ENCODE peak calls at places on chromosome 16, in six cellular contexts. O, W, Z, R, J and N are unnamed samples. For H3K9me3, the result is how much of the 10 kb centered on the place peaks cover.

GRCh38 chr16:10103096-10103495 is 79.1 kb downstream of the GRIN2A start:
- DNase-seq in J (no peak), Z (no peak), R (no peak), O (no peak), W (no peak), N (no peak)

GRCh38 chr16:86029131-86029741 is 130.3 kb downstream of the IRF8 start:
- DNase-seq in Z (no peak), W (peak), O (no peak), R (no peak), J (peak), N (no peak)

GRCh38 chr16:66026211-66026610 is 340.3 kb upstream of the CDH5 start:
- DNase-seq in Z (no peak), J (no peak), R (no peak), W (no peak), O (no peak), N (no peak)

GRCh38 chr16:89324056-89325010 is 106.8 kb downstream of the ZNF778 start:
- DNase-seq in J (no peak), W (no peak), O (no peak), Z (no peak), R (no peak), N (no peak)

GRCh38 chr16:27315333-27316037 is 1.7 kb downstream of the IL4R start:
- DNase-seq in W (peak), Z (peak), R (peak), J (peak), O (peak), N (peak)

GRCh38 chr16:13426279-13426678 is 493.7 kb upstream of the ERCC4 start:
- DNase-seq in W (no peak), R (no peak), O (no peak), J (no peak), Z (peak), N (no peak)

GRCh38 chr16:27235938-27236245 is 32.6 kb downstream of the KDM8 start:
- DNase-seq in R (no peak), W (no peak), O (no peak), Z (no peak), J (no peak), N (no peak)

GRCh38 chr16:397135-397661 is at the start of gene NME4:
- DNase-seq in R (no peak), W (no peak), O (no peak), Z (peak), J (no peak), N (no peak)

GRCh38 chr16:2054543-2055245 is 6.9 kb downstream of the TSC2 start:
- DNase-seq in J (no peak), W (no peak), O (no peak), R (no peak), Z (no peak), N (no peak)

GRCh38 chr16:56227936-56228335 is 36.6 kb downstream of the GNAO1 start:
- DNase-seq in R (no peak), O (no peak), W (no peak), J (no peak), Z (no peak), N (no peak)

GRCh38 chr16:14371778-14372431 is 258.2 kb downstream of the PARN start:
- DNase-seq in O (no peak), Z (no peak), R (no peak), J (no peak), W (no peak), N (no peak)

GRCh38 chr16:1899641-1900451 is 18.4 kb downstream of the HS3ST6 start:
- DNase-seq in O (no peak), W (no peak), Z (no peak), R (no peak), J (no peak), N (peak)

GRCh38 chr16:6946802-6947201 is 385.8 kb upstream of the RBFOX1 start:
- DNase-seq in J (no peak), R (no peak), O (no peak), W (no peak), Z (no peak), N (no peak)

GRCh38 chr16:81679721-81680430 is 99.2 kb upstream of the PLCG2 start:
- DNase-seq in R (no peak), O (no peak), Z (no peak), J (no peak), W (no peak), N (no peak)

GRCh38 chr16:49934557-49935260 is 78.8 kb upstream of the ZNF423 start:
- DNase-seq in R (no peak), W (no peak), Z (no peak), O (no peak), J (no peak), N (no peak)

GRCh38 chr16:11446566-11447119 is 101.4 kb downstream of the RMI2 start:
- DNase-seq in J (no peak), W (no peak), O (no peak), Z (no peak), R (no peak), N (no peak)

GRCh38 chr16:28205117-28205899 is 6.5 kb downstream of the XPO6 start:
- DNase-seq in R (no peak), J (no peak), Z (no peak), W (no peak), O (no peak), N (no peak)

GRCh38 chr16:57049678-57050077 is 42.7 kb upstream of the CPNE2 start:
- DNase-seq in W (no peak), R (no peak), O (no peak), Z (peak), J (no peak), N (no peak)

DNA sequence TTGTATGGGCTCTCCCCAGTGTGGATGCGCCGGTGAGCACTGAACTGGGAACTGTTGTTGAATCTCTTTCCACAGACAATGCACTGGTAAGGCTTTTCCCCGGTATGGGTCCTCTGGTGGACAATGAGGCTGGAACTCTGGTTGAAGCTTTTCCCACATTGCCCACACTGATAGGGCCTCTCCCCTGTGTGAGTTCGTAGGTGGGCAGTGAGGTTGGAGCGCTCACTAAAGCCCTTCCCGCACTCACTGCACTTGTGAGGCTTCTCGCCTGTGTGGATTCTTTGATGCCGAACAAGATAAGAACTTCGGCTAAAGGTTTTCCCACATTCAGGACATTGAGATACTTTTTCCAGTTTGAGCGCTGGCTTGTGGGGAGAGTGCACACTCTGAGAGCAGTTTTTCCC is 17.8 kb downstream of the ZSCAN32 start:
- DNase-seq in J (no peak), O (no peak), W (no peak), R (no peak), Z (no peak), N (no peak)
- H3K9me3 ChIP-seq in J (under half), O (half or more), W (under half), R (under half), Z (under half), N (half or more)

DNA sequence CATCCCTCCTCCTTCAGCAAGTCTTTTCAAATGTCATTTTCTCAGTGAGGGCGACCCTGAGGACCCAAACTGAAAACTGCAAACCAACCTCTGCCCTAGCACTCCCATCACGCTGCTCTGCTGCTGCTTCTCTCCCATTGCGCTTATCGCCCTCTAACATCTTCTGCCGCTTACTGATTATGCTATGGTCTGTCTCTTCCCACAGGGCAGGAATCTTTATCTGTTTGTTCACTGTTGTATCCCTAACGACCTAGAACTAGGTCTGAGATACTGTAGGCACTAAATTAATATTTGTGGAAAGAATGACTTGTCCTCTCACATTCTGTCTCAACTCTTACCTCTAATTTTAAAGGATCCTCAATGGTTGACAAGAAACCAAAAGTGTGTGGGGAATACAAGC is 12.5 kb downstream of the ZSCAN32 start:
- DNase-seq in Z (no peak), W (no peak), J (no peak), O (no peak), R (no peak), N (no peak)
- H3K9me3 ChIP-seq in Z (under half), W (under half), J (half or more), O (half or more), R (half or more), N (half or more)

GRCh38 chr16:31916056-31916488 is 42.5 kb downstream of the ZNF267 start:
- DNase-seq in W (no peak), J (no peak), O (no peak), R (no peak), Z (peak), N (no peak)

DNA sequence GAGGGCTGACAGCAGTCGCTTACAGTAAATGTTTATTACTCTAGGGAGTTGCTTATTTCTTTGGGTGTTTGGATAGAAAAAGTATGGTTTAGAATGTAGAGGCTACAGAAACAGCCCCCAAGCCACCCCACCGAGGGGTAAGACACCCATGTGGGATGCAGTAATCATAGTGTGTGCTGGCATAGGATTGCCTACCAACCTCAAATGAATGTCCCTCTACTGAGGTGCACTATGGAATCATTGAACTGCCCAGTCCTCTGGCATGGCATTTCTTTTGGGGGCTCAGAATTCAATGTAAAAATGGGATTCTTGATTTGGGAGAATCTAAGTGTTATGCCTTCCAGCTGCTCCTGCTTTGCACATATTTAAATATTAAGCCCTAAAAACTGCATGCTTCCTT is 46.8 kb downstream of the ZNF267 start:
- DNase-seq in O (no peak), W (no peak), Z (no peak), J (no peak), R (no peak), N (no peak)
- H3K9me3 ChIP-seq in O (half or more), W (under half), Z (half or more), J (half or more), R (half or more), N (under half)

DNA sequence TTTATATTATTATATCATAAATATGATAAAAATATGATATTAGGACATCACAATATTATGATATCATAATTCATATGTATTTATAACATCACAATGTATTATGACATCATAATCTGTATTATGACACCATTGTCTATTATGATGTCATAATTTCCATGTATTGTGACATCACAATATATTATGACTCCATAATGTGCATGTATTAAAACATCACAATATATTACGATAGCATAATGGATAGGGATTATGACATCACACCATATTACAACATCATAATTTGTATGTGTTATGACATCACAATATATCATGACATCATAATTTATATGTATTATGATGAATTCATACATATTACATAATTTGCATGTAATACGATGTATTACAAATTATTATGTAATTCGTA is 1755.9 kb downstream of the TP53TG3F start:
- DNase-seq in J (no peak), O (no peak), W (no peak), Z (no peak), R (no peak), N (no peak)
- H3K9me3 ChIP-seq in J (under half), O (under half), W (under half), Z (under half), R (under half), N (under half)

DNA sequence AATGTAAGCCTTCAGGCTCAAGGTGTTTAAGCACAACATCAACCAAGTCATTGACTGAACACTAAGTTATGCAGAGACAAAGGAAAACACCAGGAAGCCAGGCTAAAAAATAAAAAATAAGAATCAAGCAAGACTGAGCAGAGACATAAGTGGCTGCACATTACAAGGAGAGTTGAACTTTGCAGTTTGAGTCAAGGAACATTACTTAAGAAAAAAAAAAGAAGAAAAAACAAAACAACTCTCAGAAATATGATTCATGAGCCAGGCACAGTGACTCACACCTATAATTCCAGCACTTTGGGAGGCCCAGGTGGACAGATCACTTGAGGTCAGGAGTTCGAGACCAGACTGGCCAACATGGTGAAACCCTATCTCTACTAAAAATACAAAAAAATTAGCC is 168.1 kb downstream of the C16orf95 start:
- DNase-seq in J (no peak), O (no peak), Z (no peak), W (no peak), R (no peak), N (no peak)
- H3K9me3 ChIP-seq in J (under half), O (under half), Z (under half), W (under half), R (under half), N (under half)

GRCh38 chr16:3216263-3216640 is 18.7 kb downstream of the ZNF200 start:
- DNase-seq in J (no peak), R (no peak), W (no peak), Z (peak), O (no peak), N (no peak)

GRCh38 chr16:3214904-3215600 is 19.9 kb downstream of the ZNF200 start:
- DNase-seq in W (no peak), R (no peak), J (no peak), Z (peak), O (no peak), N (no peak)

GRCh38 chr16:3223913-3224515 is 10.9 kb downstream of the ZNF200 start:
- DNase-seq in W (no peak), Z (no peak), O (no peak), R (no peak), J (no peak), N (no peak)

GRCh38 chr16:3215601-3216262 is 19.2 kb downstream of the ZNF200 start:
- DNase-seq in Z (no peak), O (no peak), W (no peak), J (no peak), R (no peak), N (no peak)

GRCh38 chr16:3220839-3221238 is 14.1 kb downstream of the ZNF200 start:
- DNase-seq in Z (no peak), O (no peak), W (no peak), J (no peak), R (no peak), N (no peak)
- H3K9me3 ChIP-seq in Z (under half), O (half or more), W (under half), J (half or more), R (half or more), N (under half)

GRCh38 chr16:68105611-68106010 is 20.4 kb downstream of the NFATC3 start:
- DNase-seq in O (no peak), J (no peak), Z (no peak), W (no peak), R (no peak), N (no peak)
- H3K9me3 ChIP-seq in O (under half), J (under half), Z (under half), W (under half), R (under half), N (under half)

DNA sequence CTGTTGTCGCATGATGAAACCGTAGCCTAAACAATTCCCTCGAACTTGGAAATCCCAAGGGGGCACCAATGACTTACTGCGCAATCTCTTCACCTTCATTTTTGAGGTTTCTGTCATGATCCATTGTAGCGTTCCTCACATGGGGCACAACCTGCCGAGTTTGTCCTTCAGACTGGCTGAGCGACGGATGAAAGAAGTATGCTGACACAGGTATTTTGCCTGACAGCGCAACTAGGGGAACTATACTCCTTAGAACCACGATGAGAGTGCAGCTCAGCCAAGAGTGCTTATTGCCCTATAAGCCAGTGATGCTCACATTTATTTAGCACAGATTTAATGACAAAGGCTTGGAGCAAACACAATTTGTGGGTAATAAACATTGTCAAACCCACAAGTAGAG is 106.3 kb upstream of the ZNF267 start:
- DNase-seq in R (no peak), O (no peak), Z (no peak), J (no peak), W (no peak), N (no peak)
- H3K9me3 ChIP-seq in R (half or more), O (half or more), Z (under half), J (half or more), W (under half), N (under half)

DNA sequence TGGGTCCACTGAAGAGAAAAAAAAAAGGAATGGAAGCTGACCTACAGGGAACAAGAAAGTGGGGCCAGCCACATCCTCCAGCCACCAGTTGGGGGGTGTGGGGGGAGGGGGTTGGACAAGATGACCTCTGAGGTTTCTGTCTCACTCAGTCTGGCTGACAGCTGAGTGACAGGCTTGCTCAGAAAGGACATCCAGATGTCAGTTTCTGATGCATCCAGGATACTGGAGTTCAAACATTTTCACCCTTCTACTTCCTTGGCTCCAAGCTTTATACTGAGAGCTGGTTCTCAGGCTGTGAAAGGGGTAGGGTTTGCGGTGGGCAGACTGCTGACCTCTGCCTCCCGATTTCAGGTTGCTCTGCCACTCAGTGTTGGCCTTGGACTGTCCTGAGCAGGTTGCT is 2178.3 kb downstream of the TP53TG3F start:
- DNase-seq in W (no peak), Z (no peak), O (no peak), J (no peak), R (no peak), N (no peak)
- H3K9me3 ChIP-seq in W (under half), Z (under half), O (under half), J (under half), R (under half), N (under half)